ENCODE peak calls at places on chromosomes 7 and 10, in seven cellular contexts. One of them, this sample, is unnamed. For H3K27me3, the result is how much of the 10 kb centered on the place peaks cover.

GRCh38 chr10:561721-562120 is 127.7 kb downstream of the DIP2C start:
- DNase-seq in hepatocyte: no peak
- DNase-seq in mesenchymal stem cell: no peak
- DNase-seq in CD8-positive, alpha-beta T cell: no peak
- DNase-seq in upper lobe of right lung: no peak
- DNase-seq in HCT116: no peak
- DNase-seq in naive thymus-derived CD4-positive, alpha-beta T cell: no peak
- DNase-seq in this sample: no peak

GRCh38 chr7:132034748-132035416 is 478.5 kb upstream of the PODXL start:
- DNase-seq in hepatocyte: no peak
- DNase-seq in mesenchymal stem cell: no peak
- DNase-seq in CD8-positive, alpha-beta T cell: no peak
- DNase-seq in upper lobe of right lung: no peak
- DNase-seq in HCT116: no peak
- DNase-seq in naive thymus-derived CD4-positive, alpha-beta T cell: no peak
- DNase-seq in this sample: no peak

GRCh38 chr7:138662066-138663061 is 38.8 kb downstream of the SVOPL start:
- DNase-seq in hepatocyte: no peak
- DNase-seq in mesenchymal stem cell: no peak
- DNase-seq in CD8-positive, alpha-beta T cell: no peak
- DNase-seq in upper lobe of right lung: no peak
- DNase-seq in HCT116: no peak
- DNase-seq in naive thymus-derived CD4-positive, alpha-beta T cell: no peak
- DNase-seq in this sample: no peak

GRCh38 chr10:122519144-122519543 is 41.4 kb upstream of the DMBT1 start:
- DNase-seq in hepatocyte: no peak
- DNase-seq in mesenchymal stem cell: no peak
- DNase-seq in CD8-positive, alpha-beta T cell: no peak
- DNase-seq in upper lobe of right lung: no peak
- DNase-seq in HCT116: no peak
- DNase-seq in naive thymus-derived CD4-positive, alpha-beta T cell: no peak
- DNase-seq in this sample: no peak

GRCh38 chr10:97333601-97334369 is 744 bp downstream of the FRAT2 start:
- DNase-seq in hepatocyte: peak
- DNase-seq in mesenchymal stem cell: peak
- DNase-seq in CD8-positive, alpha-beta T cell: no peak
- DNase-seq in upper lobe of right lung: peak
- DNase-seq in HCT116: no peak
- DNase-seq in naive thymus-derived CD4-positive, alpha-beta T cell: no peak
- DNase-seq in this sample: peak

GRCh38 chr10:113069595-113069994 is 119.5 kb downstream of the TCF7L2 start:
- DNase-seq in hepatocyte: peak
- DNase-seq in mesenchymal stem cell: peak
- DNase-seq in CD8-positive, alpha-beta T cell: no peak
- DNase-seq in upper lobe of right lung: no peak
- DNase-seq in HCT116: peak
- DNase-seq in naive thymus-derived CD4-positive, alpha-beta T cell: no peak
- DNase-seq in this sample: no peak

GRCh38 chr7:75813084-75813483 is 522 bp downstream of the CCL24 start:
- DNase-seq in hepatocyte: no peak
- DNase-seq in mesenchymal stem cell: peak
- DNase-seq in CD8-positive, alpha-beta T cell: no peak
- DNase-seq in upper lobe of right lung: no peak
- DNase-seq in HCT116: no peak
- DNase-seq in naive thymus-derived CD4-positive, alpha-beta T cell: no peak
- DNase-seq in this sample: no peak

GRCh38 chr10:61302124-61302523 is 151.1 kb downstream of the TMEM26 start:
- DNase-seq in hepatocyte: no peak
- DNase-seq in mesenchymal stem cell: no peak
- DNase-seq in CD8-positive, alpha-beta T cell: no peak
- DNase-seq in upper lobe of right lung: no peak
- DNase-seq in HCT116: no peak
- DNase-seq in naive thymus-derived CD4-positive, alpha-beta T cell: no peak
- DNase-seq in this sample: no peak

GRCh38 chr7:96342036-96342435 is 20.1 kb upstream of the SLC25A13 start:
- DNase-seq in hepatocyte: no peak
- DNase-seq in mesenchymal stem cell: no peak
- DNase-seq in CD8-positive, alpha-beta T cell: no peak
- DNase-seq in upper lobe of right lung: no peak
- DNase-seq in HCT116: no peak
- DNase-seq in naive thymus-derived CD4-positive, alpha-beta T cell: no peak
- DNase-seq in this sample: no peak

GRCh38 chr10:96073722-96074121 is 30.3 kb downstream of the CCNJ start:
- DNase-seq in hepatocyte: no peak
- DNase-seq in mesenchymal stem cell: peak
- DNase-seq in CD8-positive, alpha-beta T cell: no peak
- DNase-seq in upper lobe of right lung: no peak
- DNase-seq in HCT116: peak
- DNase-seq in naive thymus-derived CD4-positive, alpha-beta T cell: no peak
- DNase-seq in this sample: peak

GRCh38 chr10:22230331-22230833 is 12.6 kb upstream of the EBLN1 start:
- DNase-seq in hepatocyte: peak
- DNase-seq in mesenchymal stem cell: peak
- DNase-seq in CD8-positive, alpha-beta T cell: no peak
- DNase-seq in upper lobe of right lung: no peak
- DNase-seq in HCT116: peak
- DNase-seq in naive thymus-derived CD4-positive, alpha-beta T cell: no peak
- DNase-seq in this sample: no peak

GRCh38 chr10:1243486-1244182 is 187.4 kb downstream of the WDR37 start:
- DNase-seq in hepatocyte: no peak
- DNase-seq in mesenchymal stem cell: no peak
- DNase-seq in CD8-positive, alpha-beta T cell: no peak
- DNase-seq in upper lobe of right lung: no peak
- DNase-seq in HCT116: no peak
- DNase-seq in naive thymus-derived CD4-positive, alpha-beta T cell: no peak
- DNase-seq in this sample: no peak

GRCh38 chr10:103463456-103463855 is 4.8 kb upstream of the CALHM1 start:
- DNase-seq in hepatocyte: no peak
- DNase-seq in mesenchymal stem cell: peak
- DNase-seq in CD8-positive, alpha-beta T cell: no peak
- DNase-seq in upper lobe of right lung: no peak
- DNase-seq in HCT116: no peak
- DNase-seq in naive thymus-derived CD4-positive, alpha-beta T cell: no peak
- DNase-seq in this sample: no peak

GRCh38 chr10:59181668-59182067 is 5.2 kb downstream of the PHYHIPL start:
- DNase-seq in hepatocyte: peak
- DNase-seq in mesenchymal stem cell: peak
- DNase-seq in CD8-positive, alpha-beta T cell: no peak
- DNase-seq in upper lobe of right lung: no peak
- DNase-seq in HCT116: peak
- DNase-seq in naive thymus-derived CD4-positive, alpha-beta T cell: no peak
- DNase-seq in this sample: peak

GRCh38 chr7:153061913-153062528 is 302.5 kb downstream of the ACTR3B start:
- DNase-seq in hepatocyte: peak
- DNase-seq in mesenchymal stem cell: no peak
- DNase-seq in CD8-positive, alpha-beta T cell: no peak
- DNase-seq in upper lobe of right lung: no peak
- DNase-seq in HCT116: no peak
- DNase-seq in naive thymus-derived CD4-positive, alpha-beta T cell: no peak
- DNase-seq in this sample: no peak

GRCh38 chr10:119878524-119878923 is 5.9 kb upstream of the MCMBP start:
- DNase-seq in hepatocyte: no peak
- DNase-seq in mesenchymal stem cell: no peak
- DNase-seq in CD8-positive, alpha-beta T cell: no peak
- DNase-seq in upper lobe of right lung: no peak
- DNase-seq in HCT116: no peak
- DNase-seq in naive thymus-derived CD4-positive, alpha-beta T cell: no peak
- DNase-seq in this sample: no peak

GRCh38 chr7:52917982-52918578 is 117.4 kb upstream of the POM121L12 start:
- DNase-seq in hepatocyte: peak
- DNase-seq in mesenchymal stem cell: no peak
- DNase-seq in CD8-positive, alpha-beta T cell: no peak
- DNase-seq in upper lobe of right lung: no peak
- DNase-seq in HCT116: no peak
- DNase-seq in naive thymus-derived CD4-positive, alpha-beta T cell: no peak
- DNase-seq in this sample: no peak

GRCh38 chr10:119477444-119477843 is 65.1 kb downstream of the RGS10 start:
- DNase-seq in hepatocyte: no peak
- DNase-seq in mesenchymal stem cell: no peak
- DNase-seq in CD8-positive, alpha-beta T cell: no peak
- DNase-seq in upper lobe of right lung: no peak
- DNase-seq in HCT116: no peak
- DNase-seq in naive thymus-derived CD4-positive, alpha-beta T cell: no peak
- DNase-seq in this sample: peak

GRCh38 chr7:29297194-29297890 is 102.8 kb downstream of the CHN2 start:
- DNase-seq in hepatocyte: no peak
- DNase-seq in mesenchymal stem cell: no peak
- DNase-seq in CD8-positive, alpha-beta T cell: no peak
- DNase-seq in upper lobe of right lung: no peak
- DNase-seq in HCT116: no peak
- DNase-seq in naive thymus-derived CD4-positive, alpha-beta T cell: no peak
- DNase-seq in this sample: no peak

GRCh38 chr7:51665045-51665785 is 348.6 kb upstream of the COBL start:
- DNase-seq in hepatocyte: no peak
- DNase-seq in mesenchymal stem cell: no peak
- DNase-seq in CD8-positive, alpha-beta T cell: no peak
- DNase-seq in upper lobe of right lung: no peak
- DNase-seq in HCT116: no peak
- DNase-seq in naive thymus-derived CD4-positive, alpha-beta T cell: no peak
- DNase-seq in this sample: no peak

GRCh38 chr7:157021893-157022680 is 11.6 kb upstream of the MNX1 start:
- DNase-seq in hepatocyte: no peak
- DNase-seq in mesenchymal stem cell: no peak
- DNase-seq in CD8-positive, alpha-beta T cell: no peak
- DNase-seq in upper lobe of right lung: peak
- DNase-seq in HCT116: no peak
- DNase-seq in naive thymus-derived CD4-positive, alpha-beta T cell: no peak
- DNase-seq in this sample: no peak

DNA sequence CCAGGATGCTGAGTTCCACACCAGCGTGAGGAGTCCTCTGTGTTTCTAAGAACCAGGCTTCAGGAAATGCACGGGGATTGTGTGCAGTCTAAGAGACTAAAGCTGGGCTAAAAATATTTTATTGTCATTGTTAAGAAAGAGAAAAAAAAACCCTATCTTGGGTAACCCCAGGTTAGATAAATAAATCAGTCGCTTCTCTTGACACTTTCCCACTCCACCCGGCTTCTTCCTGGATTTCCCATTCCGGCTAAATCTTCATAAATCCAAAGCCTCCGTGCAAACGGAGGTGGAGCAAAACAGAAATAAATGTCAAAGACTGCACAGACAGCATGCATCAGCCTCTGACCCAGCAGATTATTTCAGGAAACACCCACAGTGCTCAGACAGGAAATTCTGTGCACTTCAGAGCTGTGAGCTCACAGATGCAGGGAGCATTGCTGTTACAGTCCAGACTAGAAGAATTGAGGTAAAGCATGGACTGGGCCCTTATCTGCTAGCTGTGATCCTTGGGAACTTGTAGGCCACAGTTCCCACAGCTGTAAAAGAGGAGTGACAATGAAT is 44.8 kb upstream of the GRID1 start:
- DNase-seq in hepatocyte: peak
- DNase-seq in mesenchymal stem cell: peak
- DNase-seq in CD8-positive, alpha-beta T cell: no peak
- DNase-seq in upper lobe of right lung: no peak
- DNase-seq in HCT116: no peak
- DNase-seq in naive thymus-derived CD4-positive, alpha-beta T cell: no peak
- DNase-seq in this sample: no peak
- H3K4me3 ChIP-seq in hepatocyte: no peak
- H3K4me3 ChIP-seq in mesenchymal stem cell: no peak
- H3K4me3 ChIP-seq in CD8-positive, alpha-beta T cell: no peak
- H3K4me3 ChIP-seq in upper lobe of right lung: no peak
- H3K4me3 ChIP-seq in HCT116: no peak
- H3K4me3 ChIP-seq in naive thymus-derived CD4-positive, alpha-beta T cell: peak
- H3K4me3 ChIP-seq in this sample: no peak

GRCh38 chr7:151254851-151255250 is 6.4 kb upstream of the SMARCD3 start:
- DNase-seq in hepatocyte: no peak
- DNase-seq in mesenchymal stem cell: no peak
- DNase-seq in CD8-positive, alpha-beta T cell: no peak
- DNase-seq in upper lobe of right lung: no peak
- DNase-seq in HCT116: no peak
- DNase-seq in naive thymus-derived CD4-positive, alpha-beta T cell: no peak
- DNase-seq in this sample: no peak
- H3K27me3 ChIP-seq in hepatocyte: under half
- H3K27me3 ChIP-seq in mesenchymal stem cell: under half
- H3K27me3 ChIP-seq in CD8-positive, alpha-beta T cell: under half
- H3K27me3 ChIP-seq in upper lobe of right lung: under half
- H3K27me3 ChIP-seq in HCT116: under half
- H3K27me3 ChIP-seq in naive thymus-derived CD4-positive, alpha-beta T cell: under half
- H3K27me3 ChIP-seq in this sample: under half

GRCh38 chr10:70255329-70256299 is 22.4 kb upstream of the PPA1 start:
- DNase-seq in hepatocyte: no peak
- DNase-seq in mesenchymal stem cell: no peak
- DNase-seq in CD8-positive, alpha-beta T cell: no peak
- DNase-seq in upper lobe of right lung: no peak
- DNase-seq in HCT116: peak
- DNase-seq in naive thymus-derived CD4-positive, alpha-beta T cell: peak
- DNase-seq in this sample: no peak
- H3K4me3 ChIP-seq in hepatocyte: no peak
- H3K4me3 ChIP-seq in mesenchymal stem cell: no peak
- H3K4me3 ChIP-seq in CD8-positive, alpha-beta T cell: peak
- H3K4me3 ChIP-seq in upper lobe of right lung: peak
- H3K4me3 ChIP-seq in HCT116: peak
- H3K4me3 ChIP-seq in naive thymus-derived CD4-positive, alpha-beta T cell: peak
- H3K4me3 ChIP-seq in this sample: no peak

DNA sequence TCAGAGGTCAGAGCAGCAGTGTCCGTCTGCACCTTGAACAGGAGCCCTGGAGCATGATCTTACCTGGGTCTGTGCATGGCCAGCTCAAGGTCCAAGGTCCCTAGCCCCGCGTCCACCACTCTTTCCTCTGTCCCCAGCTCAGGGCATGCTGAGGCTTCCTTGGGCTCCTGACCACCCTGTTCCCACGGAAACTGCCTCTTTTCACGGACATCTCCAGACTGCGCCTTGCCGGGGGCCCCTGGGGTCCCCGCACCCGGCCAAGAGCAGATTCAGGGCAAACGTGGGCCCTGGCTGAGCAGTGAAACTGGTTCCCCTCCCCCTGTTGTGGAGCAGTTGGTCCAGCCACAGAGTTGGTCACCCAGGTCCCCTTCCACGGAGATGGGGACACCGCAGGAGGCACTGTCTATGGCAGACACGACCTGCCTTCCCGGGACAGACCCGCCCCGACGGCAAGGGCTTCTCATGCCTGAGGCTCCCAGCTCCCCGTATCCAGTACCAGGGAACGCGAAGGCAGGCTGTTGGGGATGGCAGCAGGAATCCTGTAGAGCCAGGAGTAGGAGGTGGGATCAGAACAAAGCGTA is 217.4 kb upstream of the PPP2R2D start:
- DNase-seq in hepatocyte: no peak
- DNase-seq in mesenchymal stem cell: no peak
- DNase-seq in CD8-positive, alpha-beta T cell: no peak
- DNase-seq in upper lobe of right lung: peak
- DNase-seq in HCT116: no peak
- DNase-seq in naive thymus-derived CD4-positive, alpha-beta T cell: no peak
- DNase-seq in this sample: no peak
- H3K27me3 ChIP-seq in hepatocyte: under half
- H3K27me3 ChIP-seq in mesenchymal stem cell: under half
- H3K27me3 ChIP-seq in CD8-positive, alpha-beta T cell: under half
- H3K27me3 ChIP-seq in upper lobe of right lung: under half
- H3K27me3 ChIP-seq in HCT116: under half
- H3K27me3 ChIP-seq in naive thymus-derived CD4-positive, alpha-beta T cell: under half
- H3K27me3 ChIP-seq in this sample: under half